ENCODE peak calls at places on chromosomes 3 and 15, in seven cellular contexts. T, C, F, V, L, W and Z are unnamed samples.

GRCh38 chr3:100257601-100258000 is 3.2 kb upstream of the TBC1D23 start:
- DNase-seq in T (no peak), C (no peak), F (no peak), V (no peak), L (peak), W (no peak), Z (no peak)

GRCh38 chr15:80110920-80111319 is 41.9 kb upstream of the FAH start:
- DNase-seq in T (no peak), C (no peak), F (no peak), V (no peak), L (no peak), W (no peak), Z (no peak)

GRCh38 chr3:177622982-177623617 is 425.8 kb upstream of the TBL1XR1 start:
- DNase-seq in T (no peak), C (no peak), F (no peak), V (no peak), L (no peak), W (no peak), Z (no peak)

GRCh38 chr15:78321041-78321570 is 19.0 kb upstream of the CRABP1 start:
- DNase-seq in T (no peak), C (no peak), F (no peak), V (no peak), L (no peak), W (no peak), Z (no peak)

GRCh38 chr3:195697582-195698324 is 23.0 kb upstream of the MUC20 start:
- DNase-seq in T (no peak), C (no peak), F (no peak), V (peak), L (peak), W (no peak), Z (peak)

GRCh38 chr3:16322189-16322588 is 57.2 kb downstream of the OXNAD1 start:
- DNase-seq in T (no peak), C (no peak), F (no peak), V (no peak), L (no peak), W (no peak), Z (no peak)

GRCh38 chr3:62502315-62503300 is 129.3 kb upstream of the FEZF2 start:
- DNase-seq in T (no peak), C (no peak), F (no peak), V (no peak), L (no peak), W (no peak), Z (no peak)

GRCh38 chr15:71780349-71780976 is 29.9 kb upstream of the NR2E3 start:
- DNase-seq in T (no peak), C (no peak), F (no peak), V (peak), L (no peak), W (no peak), Z (peak)

GRCh38 chr15:57890351-57890750 is 175.2 kb downstream of the ALDH1A2 start:
- DNase-seq in T (no peak), C (no peak), F (no peak), V (no peak), L (peak), W (no peak), Z (no peak)